ENCODE peak calls at places on chromosomes 6 and 20, in six cellular contexts. One of them, this sample, is unnamed.

GRCh38 chr20:49597825-49598395 is 30.0 kb upstream of the PTGIS start:
- DNase-seq in nephron progenitor cell: no peak
- DNase-seq in adipocyte: no peak
- DNase-seq in effector memory CD4-positive, alpha-beta T cell: no peak
- DNase-seq in activated T-helper 1 cell treated with Interleukin-2 at 50 U/mL for 16 hours: no peak
- DNase-seq in cardiac fibroblast: no peak
- DNase-seq in this sample: no peak

GRCh38 chr6:43335469-43335868 is 26.8 kb upstream of the CRIP3 start:
- DNase-seq in nephron progenitor cell: no peak
- DNase-seq in adipocyte: no peak
- DNase-seq in effector memory CD4-positive, alpha-beta T cell: no peak
- DNase-seq in activated T-helper 1 cell treated with Interleukin-2 at 50 U/mL for 16 hours: no peak
- DNase-seq in cardiac fibroblast: no peak
- DNase-seq in this sample: no peak

GRCh38 chr6:7172605-7173185 is 64.9 kb downstream of the RREB1 start:
- DNase-seq in nephron progenitor cell: no peak
- DNase-seq in adipocyte: no peak
- DNase-seq in effector memory CD4-positive, alpha-beta T cell: no peak
- DNase-seq in activated T-helper 1 cell treated with Interleukin-2 at 50 U/mL for 16 hours: no peak
- DNase-seq in cardiac fibroblast: peak
- DNase-seq in this sample: no peak

GRCh38 chr20:32018269-32019155 is 8.3 kb downstream of the CCM2L start:
- DNase-seq in nephron progenitor cell: peak
- DNase-seq in adipocyte: no peak
- DNase-seq in effector memory CD4-positive, alpha-beta T cell: peak
- DNase-seq in activated T-helper 1 cell treated with Interleukin-2 at 50 U/mL for 16 hours: no peak
- DNase-seq in cardiac fibroblast: no peak
- DNase-seq in this sample: peak

GRCh38 chr20:43386878-43387277 is 70.8 kb upstream of the SRSF6 start:
- DNase-seq in nephron progenitor cell: no peak
- DNase-seq in adipocyte: no peak
- DNase-seq in effector memory CD4-positive, alpha-beta T cell: no peak
- DNase-seq in activated T-helper 1 cell treated with Interleukin-2 at 50 U/mL for 16 hours: no peak
- DNase-seq in cardiac fibroblast: no peak
- DNase-seq in this sample: no peak

GRCh38 chr20:38196592-38196991 is 31.5 kb upstream of the TGM2 start:
- DNase-seq in nephron progenitor cell: no peak
- DNase-seq in adipocyte: peak
- DNase-seq in effector memory CD4-positive, alpha-beta T cell: no peak
- DNase-seq in activated T-helper 1 cell treated with Interleukin-2 at 50 U/mL for 16 hours: no peak
- DNase-seq in cardiac fibroblast: peak
- DNase-seq in this sample: no peak

GRCh38 chr6:168941036-168941435 is 312.6 kb downstream of the THBS2 start:
- DNase-seq in nephron progenitor cell: no peak
- DNase-seq in adipocyte: no peak
- DNase-seq in effector memory CD4-positive, alpha-beta T cell: no peak
- DNase-seq in activated T-helper 1 cell treated with Interleukin-2 at 50 U/mL for 16 hours: no peak
- DNase-seq in cardiac fibroblast: peak
- DNase-seq in this sample: no peak

GRCh38 chr6:33895296-33895695 is 91.5 kb upstream of the MLN start:
- DNase-seq in nephron progenitor cell: no peak
- DNase-seq in adipocyte: no peak
- DNase-seq in effector memory CD4-positive, alpha-beta T cell: no peak
- DNase-seq in activated T-helper 1 cell treated with Interleukin-2 at 50 U/mL for 16 hours: no peak
- DNase-seq in cardiac fibroblast: no peak
- DNase-seq in this sample: no peak

GRCh38 chr6:44056392-44057237 is 70.6 kb downstream of the MRPL14 start:
- DNase-seq in nephron progenitor cell: no peak
- DNase-seq in adipocyte: no peak
- DNase-seq in effector memory CD4-positive, alpha-beta T cell: no peak
- DNase-seq in activated T-helper 1 cell treated with Interleukin-2 at 50 U/mL for 16 hours: no peak
- DNase-seq in cardiac fibroblast: peak
- DNase-seq in this sample: no peak

GRCh38 chr20:6034134-6034969 is 19.5 kb downstream of the LRRN4 start:
- DNase-seq in nephron progenitor cell: no peak
- DNase-seq in adipocyte: no peak
- DNase-seq in effector memory CD4-positive, alpha-beta T cell: no peak
- DNase-seq in activated T-helper 1 cell treated with Interleukin-2 at 50 U/mL for 16 hours: no peak
- DNase-seq in cardiac fibroblast: peak
- DNase-seq in this sample: no peak

GRCh38 chr6:136959471-136959891 is 37.4 kb downstream of the SLC35D3 start:
- DNase-seq in nephron progenitor cell: no peak
- DNase-seq in adipocyte: no peak
- DNase-seq in effector memory CD4-positive, alpha-beta T cell: no peak
- DNase-seq in activated T-helper 1 cell treated with Interleukin-2 at 50 U/mL for 16 hours: no peak
- DNase-seq in cardiac fibroblast: no peak
- DNase-seq in this sample: no peak

GRCh38 chr6:81806793-81807565 is 54.5 kb upstream of the TENT5A start:
- DNase-seq in nephron progenitor cell: no peak
- DNase-seq in adipocyte: no peak
- DNase-seq in effector memory CD4-positive, alpha-beta T cell: no peak
- DNase-seq in activated T-helper 1 cell treated with Interleukin-2 at 50 U/mL for 16 hours: no peak
- DNase-seq in cardiac fibroblast: no peak
- DNase-seq in this sample: no peak

This sample was measured in activated gamma-delta T cell treated with anti-CD3 and anti-CD28 coated beads, Interleukin-2, amount 50 U/mL, for 16 hours.